ENCODE peak calls at places on chromosomes 13 and 19, in nine cellular contexts. I is astrocyte, Y is thoracic aorta, J is uterus, F is BJ, N is IMR-90, W is mucosa of descending colon, A is AG10803, P is body of pancreas. B is an unnamed sample.

GRCh38 chr13:110108348-110109139 is 198.4 kb downstream of the COL4A1 start:
- DNase-seq in W (peak), N (peak), Y (peak), A (peak), F (no peak), J (peak), P (peak), I (peak), B (no peak)

GRCh38 chr19:7734220-7735203 is 2.6 kb upstream of the CLEC4G start:
- DNase-seq in A (peak), F (no peak), I (no peak), J (no peak), W (no peak), Y (no peak), N (no peak), P (peak), B (no peak)

GRCh38 chr19:18500820-18501219 is 21.1 kb downstream of the ELL start:
- DNase-seq in I (no peak), N (no peak), A (no peak), Y (peak), W (no peak), P (peak), J (peak), F (no peak), B (no peak)

GRCh38 chr19:48354332-48354992 is 9.3 kb downstream of the TMEM143 start:
- DNase-seq in N (peak), W (no peak), A (no peak), P (peak), J (no peak), Y (no peak), I (peak), F (no peak), B (no peak)

GRCh38 chr13:43388282-43389034 is 365.1 kb downstream of the DNAJC15 start:
- DNase-seq in A (no peak), P (peak), I (no peak), W (no peak), J (no peak), Y (no peak), N (no peak), F (no peak), B (no peak)

GRCh38 chr19:918481-919156 is 1.5 kb downstream of the KISS1R start:
- DNase-seq in P (no peak), F (no peak), N (no peak), A (no peak), W (no peak), I (no peak), J (no peak), Y (no peak), B (no peak)

GRCh38 chr13:43786766-43787517 is at the start of gene ENOX1:
- DNase-seq in N (peak), W (peak), J (peak), A (peak), I (peak), Y (no peak), F (no peak), P (peak), B (no peak)

GRCh38 chr13:114077938-114078335 is 54.5 kb downstream of the RASA3 start:
- DNase-seq in N (peak), J (peak), W (no peak), Y (no peak), A (peak), F (no peak), I (peak), P (no peak), B (no peak)

GRCh38 chr13:26412263-26412662 is 145.2 kb upstream of the WASF3 start:
- DNase-seq in P (no peak), A (no peak), Y (no peak), I (no peak), N (no peak), F (no peak), W (no peak), J (no peak), B (no peak)

GRCh38 chr13:98939552-98940306 is 38.1 kb downstream of the DOCK9 start:
- DNase-seq in P (no peak), A (peak), I (no peak), J (peak), N (no peak), Y (no peak), W (no peak), F (no peak), B (no peak)

GRCh38 chr13:72521965-72522661 is 205.3 kb downstream of the MZT1 start:
- DNase-seq in P (no peak), A (no peak), I (no peak), W (no peak), N (no peak), J (no peak), F (no peak), Y (no peak), B (no peak)

GRCh38 chr19:5645409-5645808 is 22.5 kb downstream of the SAFB start:
- DNase-seq in P (no peak), W (no peak), Y (no peak), I (no peak), A (no peak), N (no peak), F (no peak), J (no peak), B (no peak)

GRCh38 chr19:48344892-48345291 is 18.8 kb downstream of the TMEM143 start:
- DNase-seq in F (no peak), Y (no peak), P (no peak), N (no peak), I (no peak), J (no peak), A (no peak), W (no peak), B (no peak)

DNA sequence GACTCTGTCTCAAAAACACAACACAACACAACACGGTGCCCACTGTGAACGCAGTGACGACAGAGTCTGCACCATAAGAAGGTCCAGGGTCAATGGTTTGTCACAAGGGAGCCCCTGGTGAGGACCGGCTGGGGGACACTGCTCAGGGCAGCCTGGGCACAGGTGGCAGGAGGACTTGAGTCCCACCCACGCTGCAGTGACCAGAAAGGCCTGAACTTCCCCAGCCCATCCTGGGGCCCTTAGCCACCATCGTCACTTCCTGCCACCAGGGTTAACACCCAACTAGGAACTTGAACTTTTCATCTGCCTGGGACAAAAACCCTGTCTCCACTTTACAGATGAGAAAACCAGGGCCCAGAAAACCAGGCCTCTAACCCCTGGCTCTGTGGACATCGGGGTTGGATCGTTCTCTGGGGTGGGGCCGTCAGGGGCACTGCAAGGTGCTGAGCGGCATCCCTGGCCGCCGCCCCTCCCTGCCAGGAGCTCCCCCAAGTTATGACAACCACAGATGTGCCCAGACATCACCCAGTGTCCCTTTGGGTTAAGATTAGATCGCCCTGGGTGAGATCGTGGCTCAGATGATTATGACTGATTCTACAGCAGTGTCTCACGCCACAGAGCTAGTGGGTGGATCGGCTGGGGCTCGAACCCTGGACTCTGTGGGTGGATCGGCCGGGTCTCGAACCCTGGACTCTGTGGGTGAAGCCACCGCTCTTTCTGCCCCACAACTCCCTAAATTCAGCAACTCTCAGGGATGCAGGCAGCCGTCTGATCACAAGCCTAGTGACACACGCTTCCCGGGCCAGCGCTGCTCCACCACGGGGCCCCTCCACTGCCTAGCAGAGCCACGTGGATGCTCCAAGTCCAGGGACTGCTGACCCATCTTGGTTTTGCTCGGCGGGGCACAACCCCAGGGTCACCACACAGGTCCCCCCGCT is 14.0 kb downstream of the MOB3A start:
- DNase-seq in Y (no peak), P (peak), W (peak), N (no peak), J (no peak), F (no peak), A (no peak), I (no peak), B (peak)
- H3K4me3 ChIP-seq in Y (no peak), P (no peak), W (no peak), N (no peak), J (no peak), F (no peak), A (no peak), I (no peak), B (peak)

GRCh38 chr19:38005224-38005614 is 98.2 kb downstream of the SIPA1L3 start:
- DNase-seq in N (no peak), W (no peak), I (no peak), F (no peak), Y (no peak), A (no peak), J (no peak), P (no peak), B (no peak)
- H3K4me3 ChIP-seq in N (no peak), W (no peak), I (no peak), F (no peak), Y (no peak), A (no peak), J (no peak), P (no peak), B (no peak)

DNA sequence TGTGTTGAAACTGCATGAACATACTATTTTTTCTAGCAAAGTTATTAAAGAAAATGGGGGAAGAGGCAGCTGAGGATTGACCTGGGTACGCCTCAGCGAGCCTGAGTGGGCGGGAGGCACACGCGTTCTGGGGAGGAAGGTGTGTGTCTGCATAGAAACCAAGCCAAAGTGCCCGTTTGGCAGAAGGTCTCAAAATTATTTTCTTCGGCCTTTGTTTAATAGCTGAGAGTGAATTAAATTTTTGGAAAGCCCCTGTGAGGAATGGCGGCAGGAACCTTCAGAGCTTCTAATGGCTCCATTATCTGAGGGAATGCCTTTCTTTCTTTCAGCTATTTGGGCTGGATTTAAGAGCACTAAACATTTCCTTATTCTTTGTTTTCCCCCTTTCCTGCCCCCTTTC is 5.2 kb downstream of the ZIC2 start:
- DNase-seq in A (no peak), F (no peak), I (no peak), N (no peak), J (no peak), Y (no peak), W (no peak), P (no peak), B (no peak)
- H3K4me3 ChIP-seq in A (no peak), F (no peak), I (no peak), N (no peak), J (no peak), Y (no peak), W (no peak), P (no peak), B (no peak)

GRCh38 chr13:52827839-52828238 is 20.6 kb downstream of the PCDH8 start:
- DNase-seq in P (no peak), J (no peak), W (no peak), A (no peak), N (no peak), F (no peak), I (no peak), Y (no peak), B (no peak)
- H3K4me3 ChIP-seq in P (no peak), J (no peak), W (no peak), A (no peak), N (no peak), F (no peak), I (no peak), Y (no peak), B (no peak)

DNA sequence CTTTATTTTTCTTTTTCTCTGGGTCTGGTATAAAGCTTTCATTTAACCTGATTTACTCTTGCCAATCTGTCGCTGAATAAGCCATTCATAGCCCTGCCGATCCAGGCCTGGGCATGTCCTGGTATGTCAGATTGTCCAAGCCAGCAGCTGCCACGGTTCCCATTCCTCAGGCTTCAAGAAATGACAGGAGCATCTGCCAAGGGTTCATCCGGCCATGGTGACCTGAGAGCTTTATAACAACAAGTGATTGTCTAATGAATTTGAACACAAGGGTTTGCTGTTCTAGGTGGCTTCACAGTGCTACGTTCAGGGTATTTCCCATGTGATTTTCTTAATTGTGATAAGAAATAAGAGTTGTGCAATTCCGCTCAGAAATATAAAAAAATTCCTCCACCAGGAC is 20.0 kb downstream of the PNMA8A start:
- DNase-seq in P (no peak), Y (no peak), F (no peak), J (no peak), I (no peak), W (no peak), A (no peak), N (no peak), B (no peak)
- H3K4me3 ChIP-seq in P (no peak), Y (no peak), F (no peak), J (no peak), I (no peak), W (no peak), A (no peak), N (no peak), B (no peak)

GRCh38 chr19:36665832-36666231 is 805 bp downstream of the ZNF461 start:
- DNase-seq in F (no peak), J (no peak), Y (no peak), I (no peak), A (no peak), W (no peak), P (no peak), N (no peak), B (no peak)

GRCh38 chr19:36672368-36672767 is 5.7 kb upstream of the ZNF461 start:
- DNase-seq in I (no peak), F (no peak), P (no peak), W (no peak), J (no peak), A (no peak), Y (no peak), N (no peak), B (no peak)

GRCh38 chr19:36674201-36674600 is 7.6 kb upstream of the ZNF461 start:
- DNase-seq in I (no peak), J (no peak), W (no peak), A (no peak), P (no peak), N (no peak), Y (no peak), F (no peak), B (no peak)

GRCh38 chr19:36668646-36669045 is 2.0 kb upstream of the ZNF461 start:
- DNase-seq in P (no peak), F (no peak), I (no peak), J (no peak), Y (no peak), A (no peak), N (no peak), W (no peak), B (no peak)
- H3K4me3 ChIP-seq in P (no peak), F (no peak), I (no peak), J (no peak), Y (no peak), A (no peak), N (no peak), W (no peak), B (no peak)

DNA sequence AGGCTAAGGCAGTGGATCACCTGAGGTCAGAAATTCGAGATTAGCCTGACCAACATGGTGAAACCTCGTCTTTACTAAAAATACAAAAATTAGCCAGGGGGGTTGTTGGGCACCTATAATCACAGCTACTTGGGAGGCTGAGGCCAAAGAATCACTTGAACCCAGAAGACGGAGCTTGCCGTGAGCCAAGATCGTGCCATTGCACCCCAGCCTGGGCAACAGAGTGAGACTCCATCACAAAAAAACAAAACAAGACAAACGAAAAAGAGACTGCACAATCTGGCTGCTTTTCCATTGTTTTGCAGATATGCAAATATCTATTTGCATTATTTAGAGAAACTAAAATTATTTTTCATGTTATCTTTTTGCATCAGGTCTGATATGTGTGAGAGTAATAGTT is 83.6 kb downstream of the ZNF486 start:
- DNase-seq in N (no peak), Y (no peak), P (no peak), W (no peak), I (no peak), F (no peak), A (no peak), J (no peak), B (no peak)
- H3K4me3 ChIP-seq in N (no peak), Y (no peak), P (no peak), W (no peak), I (no peak), F (no peak), A (no peak), J (no peak), B (no peak)